ENCODE peak calls at places on chromosomes 16 and 17, in four cellular contexts. One of them, this sample, is unnamed.

GRCh38 chr16:14014284-14014625 is 56.9 kb upstream of the MRTFB start:
- DNase-seq in astrocyte: no peak
- DNase-seq in fibroblast of lung: no peak
- DNase-seq in sigmoid colon: no peak
- DNase-seq in this sample: peak

GRCh38 chr16:88747588-88748301 is 37.3 kb downstream of the PIEZO1 start:
- DNase-seq in sigmoid colon: no peak
- DNase-seq in astrocyte: no peak
- DNase-seq in fibroblast of lung: no peak
- DNase-seq in this sample: peak

GRCh38 chr17:55420067-55420775 is 1.4 kb downstream of the MMD start:
- DNase-seq in sigmoid colon: no peak
- DNase-seq in astrocyte: no peak
- DNase-seq in fibroblast of lung: no peak
- DNase-seq in this sample: no peak

GRCh38 chr16:79316004-79316458 is 284.5 kb downstream of the MAF start:
- DNase-seq in sigmoid colon: no peak
- DNase-seq in fibroblast of lung: no peak
- DNase-seq in astrocyte: no peak
- DNase-seq in this sample: no peak

GRCh38 chr17:18099516-18099915 is 9.0 kb upstream of the MYO15A start:
- DNase-seq in sigmoid colon: no peak
- DNase-seq in fibroblast of lung: no peak
- DNase-seq in astrocyte: no peak
- DNase-seq in this sample: no peak

GRCh38 chr16:51888021-51888420 is 658.9 kb downstream of the TOX3 start:
- DNase-seq in sigmoid colon: no peak
- DNase-seq in fibroblast of lung: no peak
- DNase-seq in astrocyte: no peak
- DNase-seq in this sample: peak

GRCh38 chr16:16045879-16046278 is 96.5 kb downstream of the ABCC1 start:
- DNase-seq in fibroblast of lung: no peak
- DNase-seq in astrocyte: no peak
- DNase-seq in sigmoid colon: no peak
- DNase-seq in this sample: no peak

GRCh38 chr17:21199856-21200255 is 14.1 kb downstream of the TMEM11 start:
- DNase-seq in astrocyte: no peak
- DNase-seq in sigmoid colon: no peak
- DNase-seq in fibroblast of lung: no peak
- DNase-seq in this sample: no peak

GRCh38 chr17:40168262-40168832 is 8.9 kb upstream of the RAPGEFL1 start:
- DNase-seq in sigmoid colon: peak
- DNase-seq in astrocyte: peak
- DNase-seq in fibroblast of lung: peak
- DNase-seq in this sample: peak

GRCh38 chr16:46737621-46738214 is 10.4 kb downstream of the MYLK3 start:
- DNase-seq in fibroblast of lung: no peak
- DNase-seq in sigmoid colon: peak
- DNase-seq in astrocyte: no peak
- DNase-seq in this sample: no peak

GRCh38 chr17:55903028-55903690 is 152.3 kb downstream of the PCTP start:
- DNase-seq in fibroblast of lung: no peak
- DNase-seq in astrocyte: no peak
- DNase-seq in sigmoid colon: no peak
- DNase-seq in this sample: no peak

GRCh38 chr16:19196871-19197270 is 28.8 kb downstream of the SYT17 start:
- DNase-seq in sigmoid colon: no peak
- DNase-seq in astrocyte: no peak
- DNase-seq in fibroblast of lung: no peak
- DNase-seq in this sample: no peak

GRCh38 chr17:45357364-45357997 is 40.7 kb upstream of the MAP3K14 start:
- DNase-seq in astrocyte: no peak
- DNase-seq in sigmoid colon: no peak
- DNase-seq in fibroblast of lung: no peak
- DNase-seq in this sample: no peak

GRCh38 chr16:27405546-27406451 is 3.8 kb downstream of the IL21R start:
- DNase-seq in sigmoid colon: no peak
- DNase-seq in fibroblast of lung: peak
- DNase-seq in astrocyte: peak
- DNase-seq in this sample: no peak

GRCh38 chr17:29116652-29117439 is 63.4 kb downstream of the MYO18A start:
- DNase-seq in sigmoid colon: peak
- DNase-seq in astrocyte: no peak
- DNase-seq in fibroblast of lung: peak
- DNase-seq in this sample: peak

GRCh38 chr16:22081050-22081449 is 11.3 kb upstream of the VWA3A start:
- DNase-seq in astrocyte: no peak
- DNase-seq in fibroblast of lung: no peak
- DNase-seq in sigmoid colon: no peak
- DNase-seq in this sample: no peak

GRCh38 chr17:49469831-49470568 is 25.1 kb upstream of the NGFR start:
- DNase-seq in sigmoid colon: no peak
- DNase-seq in fibroblast of lung: no peak
- DNase-seq in astrocyte: peak
- DNase-seq in this sample: no peak

GRCh38 chr17:8503807-8504206 is 68.1 kb downstream of the NDEL1 start:
- DNase-seq in astrocyte: no peak
- DNase-seq in sigmoid colon: no peak
- DNase-seq in fibroblast of lung: no peak
- DNase-seq in this sample: no peak

GRCh38 chr17:41065829-41066624 is at the start of gene KRTAP2-4:
- DNase-seq in astrocyte: peak
- DNase-seq in sigmoid colon: no peak
- DNase-seq in fibroblast of lung: peak
- DNase-seq in this sample: peak

GRCh38 chr17:50272246-50272645 is 2.0 kb upstream of the TMEM92 start:
- DNase-seq in sigmoid colon: no peak
- DNase-seq in fibroblast of lung: no peak
- DNase-seq in astrocyte: no peak
- DNase-seq in this sample: no peak

GRCh38 chr16:78973041-78973440 is 627.5 kb downstream of the MAF start:
- DNase-seq in sigmoid colon: no peak
- DNase-seq in astrocyte: no peak
- DNase-seq in fibroblast of lung: no peak
- DNase-seq in this sample: no peak

GRCh38 chr17:80123791-80124190 is 22.4 kb downstream of the GAA start:
- DNase-seq in fibroblast of lung: peak
- DNase-seq in sigmoid colon: peak
- DNase-seq in astrocyte: peak
- DNase-seq in this sample: peak

GRCh38 chr17:44970136-44970737 is 2.1 kb upstream of the C1QL1 start:
- DNase-seq in fibroblast of lung: no peak
- DNase-seq in sigmoid colon: peak
- DNase-seq in astrocyte: peak
- DNase-seq in this sample: no peak

GRCh38 chr17:7781467-7781866 is 52.5 kb upstream of the KDM6B start:
- DNase-seq in fibroblast of lung: no peak
- DNase-seq in sigmoid colon: no peak
- DNase-seq in astrocyte: peak
- DNase-seq in this sample: no peak

GRCh38 chr16:22641030-22641671 is 130.5 kb downstream of the NPIPB5 start:
- DNase-seq in sigmoid colon: no peak
- DNase-seq in astrocyte: peak
- DNase-seq in fibroblast of lung: peak
- DNase-seq in this sample: peak

GRCh38 chr17:19398301-19399181 is 11.6 kb upstream of the MFAP4 start:
- DNase-seq in fibroblast of lung: peak
- DNase-seq in sigmoid colon: peak
- DNase-seq in astrocyte: no peak
- DNase-seq in this sample: peak

GRCh38 chr16:75038036-75038959 is 39.5 kb downstream of the ZNRF1 start:
- DNase-seq in astrocyte: peak
- DNase-seq in fibroblast of lung: no peak
- DNase-seq in sigmoid colon: no peak
- DNase-seq in this sample: no peak

GRCh38 chr16:79006206-79006605 is 594.3 kb downstream of the MAF start:
- DNase-seq in fibroblast of lung: no peak
- DNase-seq in sigmoid colon: no peak
- DNase-seq in astrocyte: no peak
- DNase-seq in this sample: no peak

GRCh38 chr17:1469231-1469852 is 13.3 kb upstream of the CRK start:
- DNase-seq in astrocyte: peak
- DNase-seq in sigmoid colon: no peak
- DNase-seq in fibroblast of lung: no peak
- DNase-seq in this sample: no peak

DNA sequence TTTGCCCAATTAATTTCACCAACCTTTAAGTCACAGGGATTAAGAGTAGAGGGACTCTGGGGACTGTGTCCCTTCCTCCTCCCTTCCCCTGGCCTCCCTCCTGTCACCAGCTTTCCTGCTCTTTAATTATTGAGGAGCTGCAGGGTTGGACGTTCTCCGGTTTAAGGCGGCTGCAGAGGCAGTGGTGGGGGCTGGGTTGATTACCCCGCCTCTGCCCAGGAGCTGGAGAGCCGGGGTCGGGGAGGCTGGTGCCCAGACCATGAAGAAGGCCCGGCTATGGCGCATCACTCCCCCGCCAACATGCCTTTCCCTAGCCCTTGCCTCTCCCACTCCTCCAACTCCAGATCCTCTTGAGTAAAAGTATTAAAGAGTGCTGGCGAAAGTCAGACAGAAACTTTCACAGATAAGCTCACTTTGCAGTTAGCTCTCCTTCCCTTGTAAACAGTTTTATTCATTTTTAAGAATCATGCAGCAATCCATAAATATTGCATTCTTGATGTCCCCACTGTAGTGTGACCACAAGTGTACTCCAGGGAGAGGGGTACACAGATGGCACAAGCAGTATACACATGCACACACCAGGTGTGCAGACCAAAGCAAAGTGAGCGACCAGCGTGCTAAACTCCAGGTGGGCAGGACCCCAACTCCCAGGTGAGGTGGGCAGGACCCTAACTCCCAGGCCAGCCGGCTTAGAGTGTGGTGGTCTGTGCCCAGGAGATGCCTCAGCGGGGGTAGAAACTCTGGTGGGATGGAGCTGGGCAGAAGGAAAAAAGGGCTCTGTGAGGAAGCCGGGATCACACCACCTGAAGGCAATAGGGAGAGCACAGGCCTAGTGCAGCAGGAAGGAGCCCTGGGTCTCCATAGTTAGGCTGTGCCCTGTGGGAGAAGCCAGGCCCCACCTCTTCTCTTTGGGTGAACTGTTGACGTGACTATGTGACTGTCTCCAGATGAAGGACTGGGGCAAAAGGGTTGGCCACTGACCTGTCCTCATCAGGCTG is 1.3 kb upstream of the FOXJ1 start:
- DNase-seq in fibroblast of lung: no peak
- DNase-seq in astrocyte: no peak
- DNase-seq in sigmoid colon: peak
- DNase-seq in this sample: no peak
- H3K4me3 ChIP-seq in fibroblast of lung: no peak
- H3K4me3 ChIP-seq in astrocyte: no peak
- H3K4me3 ChIP-seq in sigmoid colon: no peak
- H3K4me3 ChIP-seq in this sample: no peak

GRCh38 chr17:73595068-73595865 is 49.0 kb downstream of the SDK2 start:
- DNase-seq in astrocyte: no peak
- DNase-seq in sigmoid colon: no peak
- DNase-seq in fibroblast of lung: peak
- DNase-seq in this sample: peak
- TF ChIP-seq CTCF in astrocyte: peak
- TF ChIP-seq CTCF in sigmoid colon: no peak
- TF ChIP-seq CTCF in fibroblast of lung: no peak
- TF ChIP-seq CTCF in this sample: peak

GRCh38 chr16:30409125-30410060 is 2.0 kb downstream of the ZNF771 start:
- DNase-seq in astrocyte: peak
- DNase-seq in fibroblast of lung: peak
- DNase-seq in sigmoid colon: peak
- DNase-seq in this sample: peak
- H3K4me3 ChIP-seq in astrocyte: peak
- H3K4me3 ChIP-seq in fibroblast of lung: no peak
- H3K4me3 ChIP-seq in sigmoid colon: no peak
- H3K4me3 ChIP-seq in this sample: no peak

DNA sequence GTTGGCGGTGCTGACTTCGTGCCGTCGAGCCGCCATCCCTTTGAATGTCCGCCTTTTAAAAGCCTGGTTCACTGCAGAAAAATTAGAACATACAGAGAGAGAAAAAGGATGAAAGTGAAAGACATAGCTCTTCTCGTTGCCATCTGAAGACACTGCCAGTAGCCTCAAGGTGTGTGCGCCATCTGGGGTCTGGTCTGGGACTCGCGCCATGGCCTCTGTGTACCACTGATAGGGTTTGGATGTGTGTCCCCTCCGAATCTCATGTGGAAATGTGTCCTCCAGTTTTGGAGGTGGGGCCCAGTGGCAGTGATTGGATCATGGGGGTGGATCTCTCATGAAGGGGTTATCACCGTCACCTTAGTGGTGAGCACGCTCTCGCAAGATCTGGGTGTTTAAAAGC is 15.5 kb downstream of the GSE1 start:
- DNase-seq in astrocyte: no peak
- DNase-seq in fibroblast of lung: no peak
- DNase-seq in sigmoid colon: no peak
- DNase-seq in this sample: no peak
- TF ChIP-seq CTCF in astrocyte: no peak
- TF ChIP-seq CTCF in fibroblast of lung: no peak
- TF ChIP-seq CTCF in sigmoid colon: no peak
- TF ChIP-seq CTCF in this sample: no peak

GRCh38 chr16:54290203-54291106 is 3.9 kb upstream of the IRX3 start:
- DNase-seq in sigmoid colon: peak
- DNase-seq in fibroblast of lung: no peak
- DNase-seq in astrocyte: no peak
- DNase-seq in this sample: no peak
- H3K4me3 ChIP-seq in sigmoid colon: peak
- H3K4me3 ChIP-seq in fibroblast of lung: no peak
- H3K4me3 ChIP-seq in astrocyte: no peak
- H3K4me3 ChIP-seq in this sample: no peak

GRCh38 chr17:309361-309888 is 43.2 kb downstream of the RPH3AL start:
- DNase-seq in sigmoid colon: no peak
- DNase-seq in fibroblast of lung: no peak
- DNase-seq in astrocyte: no peak
- DNase-seq in this sample: no peak
- TF ChIP-seq CTCF in sigmoid colon: no peak
- TF ChIP-seq CTCF in fibroblast of lung: peak
- TF ChIP-seq CTCF in astrocyte: peak
- TF ChIP-seq CTCF in this sample: peak

DNA sequence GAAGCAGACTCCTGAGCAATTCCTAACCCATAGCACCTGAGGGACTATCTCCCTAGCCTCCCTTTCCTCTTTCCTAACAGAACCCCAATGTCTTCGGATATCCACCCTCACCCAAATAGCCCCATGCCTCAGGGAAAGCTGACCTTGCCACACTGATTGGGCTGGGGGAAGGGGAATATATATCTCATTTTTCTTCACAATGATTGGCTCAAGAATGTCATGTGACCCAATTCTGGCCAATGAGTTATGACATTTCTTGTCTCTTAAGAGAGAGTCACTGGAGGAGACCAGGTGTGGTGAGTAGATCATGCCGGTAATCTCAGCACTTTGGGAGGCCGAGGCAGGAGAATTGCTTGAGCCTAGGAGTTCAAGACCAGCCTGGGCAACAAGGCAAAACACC is 71.9 kb upstream of the NLK start:
- DNase-seq in fibroblast of lung: no peak
- DNase-seq in sigmoid colon: no peak
- DNase-seq in astrocyte: no peak
- DNase-seq in this sample: no peak
- H3K4me3 ChIP-seq in fibroblast of lung: no peak
- H3K4me3 ChIP-seq in sigmoid colon: no peak
- H3K4me3 ChIP-seq in astrocyte: no peak
- H3K4me3 ChIP-seq in this sample: no peak

This sample was measured in bronchial epithelial cell.